ENCODE peak calls at places on chromosome 9, in seven cellular contexts. One of them, this sample, is unnamed.

GRCh38 chr9:93575706-93576295 is 583 bp upstream of the PHF2 start:
- DNase-seq in A549: peak
- DNase-seq in transverse colon: peak
- DNase-seq in CD8-positive, alpha-beta T cell: peak
- DNase-seq in astrocyte of the spinal cord: peak
- DNase-seq in retinal pigment epithelial cell: no peak
- DNase-seq in GM12865: peak
- DNase-seq in this sample: no peak

GRCh38 chr9:126421567-126422428 is 95.2 kb downstream of the MVB12B start:
- DNase-seq in GM12865: no peak
- DNase-seq in retinal pigment epithelial cell: no peak
- DNase-seq in A549: no peak
- DNase-seq in astrocyte of the spinal cord: peak
- DNase-seq in transverse colon: no peak
- DNase-seq in CD8-positive, alpha-beta T cell: no peak
- DNase-seq in this sample: no peak

GRCh38 chr9:101341958-101342357 is 42.8 kb downstream of the BAAT start:
- DNase-seq in A549: no peak
- DNase-seq in transverse colon: no peak
- DNase-seq in CD8-positive, alpha-beta T cell: no peak
- DNase-seq in retinal pigment epithelial cell: no peak
- DNase-seq in GM12865: no peak
- DNase-seq in astrocyte of the spinal cord: no peak
- DNase-seq in this sample: no peak

GRCh38 chr9:89730715-89731114 is 125.9 kb downstream of the GADD45G start:
- DNase-seq in retinal pigment epithelial cell: no peak
- DNase-seq in astrocyte of the spinal cord: no peak
- DNase-seq in GM12865: no peak
- DNase-seq in A549: no peak
- DNase-seq in CD8-positive, alpha-beta T cell: no peak
- DNase-seq in transverse colon: no peak
- DNase-seq in this sample: no peak

GRCh38 chr9:105054488-105054887 is 126.5 kb upstream of the ABCA1 start:
- DNase-seq in CD8-positive, alpha-beta T cell: no peak
- DNase-seq in retinal pigment epithelial cell: no peak
- DNase-seq in A549: peak
- DNase-seq in transverse colon: no peak
- DNase-seq in GM12865: no peak
- DNase-seq in astrocyte of the spinal cord: peak
- DNase-seq in this sample: no peak

GRCh38 chr9:118929317-118929716 is 439.9 kb downstream of the BRINP1 start:
- DNase-seq in GM12865: no peak
- DNase-seq in transverse colon: no peak
- DNase-seq in CD8-positive, alpha-beta T cell: no peak
- DNase-seq in retinal pigment epithelial cell: peak
- DNase-seq in A549: no peak
- DNase-seq in astrocyte of the spinal cord: peak
- DNase-seq in this sample: no peak

GRCh38 chr9:112433715-112434392 is 52.8 kb upstream of the KIAA1958 start:
- DNase-seq in CD8-positive, alpha-beta T cell: no peak
- DNase-seq in transverse colon: no peak
- DNase-seq in GM12865: no peak
- DNase-seq in retinal pigment epithelial cell: no peak
- DNase-seq in A549: no peak
- DNase-seq in astrocyte of the spinal cord: no peak
- DNase-seq in this sample: no peak

GRCh38 chr9:130997925-130998595 is 10.9 kb upstream of the LAMC3 start:
- DNase-seq in transverse colon: peak
- DNase-seq in GM12865: peak
- DNase-seq in CD8-positive, alpha-beta T cell: peak
- DNase-seq in retinal pigment epithelial cell: no peak
- DNase-seq in A549: peak
- DNase-seq in astrocyte of the spinal cord: peak
- DNase-seq in this sample: peak

GRCh38 chr9:133597316-133597957 is 11.8 kb downstream of the FAM163B start:
- DNase-seq in CD8-positive, alpha-beta T cell: no peak
- DNase-seq in transverse colon: no peak
- DNase-seq in GM12865: no peak
- DNase-seq in astrocyte of the spinal cord: no peak
- DNase-seq in retinal pigment epithelial cell: no peak
- DNase-seq in A549: peak
- DNase-seq in this sample: no peak

GRCh38 chr9:9997585-9997984 is 615.2 kb downstream of the PTPRD start:
- DNase-seq in astrocyte of the spinal cord: no peak
- DNase-seq in transverse colon: no peak
- DNase-seq in GM12865: no peak
- DNase-seq in A549: no peak
- DNase-seq in retinal pigment epithelial cell: no peak
- DNase-seq in CD8-positive, alpha-beta T cell: no peak
- DNase-seq in this sample: no peak

GRCh38 chr9:34675048-34675714 is 12.7 kb upstream of the CCL27 start:
- DNase-seq in retinal pigment epithelial cell: peak
- DNase-seq in GM12865: peak
- DNase-seq in CD8-positive, alpha-beta T cell: peak
- DNase-seq in transverse colon: peak
- DNase-seq in A549: peak
- DNase-seq in astrocyte of the spinal cord: peak
- DNase-seq in this sample: peak

GRCh38 chr9:115972362-115972761 is 181.2 kb upstream of the PAPPA start:
- DNase-seq in A549: peak
- DNase-seq in transverse colon: no peak
- DNase-seq in retinal pigment epithelial cell: peak
- DNase-seq in CD8-positive, alpha-beta T cell: no peak
- DNase-seq in astrocyte of the spinal cord: no peak
- DNase-seq in GM12865: no peak
- DNase-seq in this sample: no peak

GRCh38 chr9:129290606-129291005 is 112.5 kb upstream of the IER5L start:
- DNase-seq in A549: no peak
- DNase-seq in astrocyte of the spinal cord: no peak
- DNase-seq in retinal pigment epithelial cell: no peak
- DNase-seq in CD8-positive, alpha-beta T cell: no peak
- DNase-seq in transverse colon: no peak
- DNase-seq in GM12865: no peak
- DNase-seq in this sample: no peak

GRCh38 chr9:122011818-122012498 is 81.2 kb downstream of the TTLL11 start:
- DNase-seq in A549: no peak
- DNase-seq in CD8-positive, alpha-beta T cell: no peak
- DNase-seq in GM12865: no peak
- DNase-seq in transverse colon: no peak
- DNase-seq in astrocyte of the spinal cord: no peak
- DNase-seq in retinal pigment epithelial cell: no peak
- DNase-seq in this sample: no peak

GRCh38 chr9:122005597-122005996 is 87.5 kb downstream of the TTLL11 start:
- DNase-seq in A549: peak
- DNase-seq in CD8-positive, alpha-beta T cell: no peak
- DNase-seq in transverse colon: no peak
- DNase-seq in retinal pigment epithelial cell: no peak
- DNase-seq in GM12865: no peak
- DNase-seq in astrocyte of the spinal cord: peak
- DNase-seq in this sample: no peak

GRCh38 chr9:122004589-122004988 is 88.5 kb downstream of the TTLL11 start:
- DNase-seq in CD8-positive, alpha-beta T cell: no peak
- DNase-seq in GM12865: no peak
- DNase-seq in transverse colon: no peak
- DNase-seq in astrocyte of the spinal cord: no peak
- DNase-seq in retinal pigment epithelial cell: no peak
- DNase-seq in A549: no peak
- DNase-seq in this sample: no peak

GRCh38 chr9:122008559-122008958 is 84.5 kb downstream of the TTLL11 start:
- DNase-seq in A549: no peak
- DNase-seq in retinal pigment epithelial cell: no peak
- DNase-seq in astrocyte of the spinal cord: no peak
- DNase-seq in CD8-positive, alpha-beta T cell: no peak
- DNase-seq in GM12865: no peak
- DNase-seq in transverse colon: no peak
- DNase-seq in this sample: no peak

GRCh38 chr9:122007837-122008236 is 85.3 kb downstream of the TTLL11 start:
- DNase-seq in astrocyte of the spinal cord: no peak
- DNase-seq in CD8-positive, alpha-beta T cell: no peak
- DNase-seq in transverse colon: no peak
- DNase-seq in A549: no peak
- DNase-seq in retinal pigment epithelial cell: no peak
- DNase-seq in GM12865: no peak
- DNase-seq in this sample: no peak
- TF ChIP-seq CTCF in astrocyte of the spinal cord: no peak
- TF ChIP-seq CTCF in CD8-positive, alpha-beta T cell: no peak
- TF ChIP-seq CTCF in transverse colon: no peak
- TF ChIP-seq CTCF in A549: no peak
- TF ChIP-seq CTCF in retinal pigment epithelial cell: no peak
- TF ChIP-seq CTCF in GM12865: no peak
- TF ChIP-seq CTCF in this sample: no peak

GRCh38 chr9:109248133-109248581 is 72.7 kb downstream of the EPB41L4B start:
- DNase-seq in transverse colon: no peak
- DNase-seq in CD8-positive, alpha-beta T cell: no peak
- DNase-seq in retinal pigment epithelial cell: no peak
- DNase-seq in GM12865: no peak
- DNase-seq in astrocyte of the spinal cord: no peak
- DNase-seq in A549: peak
- DNase-seq in this sample: no peak
- TF ChIP-seq CTCF in transverse colon: no peak
- TF ChIP-seq CTCF in CD8-positive, alpha-beta T cell: no peak
- TF ChIP-seq CTCF in retinal pigment epithelial cell: no peak
- TF ChIP-seq CTCF in GM12865: no peak
- TF ChIP-seq CTCF in astrocyte of the spinal cord: peak
- TF ChIP-seq CTCF in A549: no peak
- TF ChIP-seq CTCF in this sample: no peak

GRCh38 chr9:108469654-108470053 is 386.1 kb downstream of the ACTL7B start:
- DNase-seq in astrocyte of the spinal cord: peak
- DNase-seq in A549: no peak
- DNase-seq in CD8-positive, alpha-beta T cell: no peak
- DNase-seq in transverse colon: no peak
- DNase-seq in retinal pigment epithelial cell: no peak
- DNase-seq in GM12865: no peak
- DNase-seq in this sample: no peak
- TF ChIP-seq CTCF in astrocyte of the spinal cord: no peak
- TF ChIP-seq CTCF in A549: no peak
- TF ChIP-seq CTCF in CD8-positive, alpha-beta T cell: no peak
- TF ChIP-seq CTCF in transverse colon: no peak
- TF ChIP-seq CTCF in retinal pigment epithelial cell: no peak
- TF ChIP-seq CTCF in GM12865: no peak
- TF ChIP-seq CTCF in this sample: no peak

DNA sequence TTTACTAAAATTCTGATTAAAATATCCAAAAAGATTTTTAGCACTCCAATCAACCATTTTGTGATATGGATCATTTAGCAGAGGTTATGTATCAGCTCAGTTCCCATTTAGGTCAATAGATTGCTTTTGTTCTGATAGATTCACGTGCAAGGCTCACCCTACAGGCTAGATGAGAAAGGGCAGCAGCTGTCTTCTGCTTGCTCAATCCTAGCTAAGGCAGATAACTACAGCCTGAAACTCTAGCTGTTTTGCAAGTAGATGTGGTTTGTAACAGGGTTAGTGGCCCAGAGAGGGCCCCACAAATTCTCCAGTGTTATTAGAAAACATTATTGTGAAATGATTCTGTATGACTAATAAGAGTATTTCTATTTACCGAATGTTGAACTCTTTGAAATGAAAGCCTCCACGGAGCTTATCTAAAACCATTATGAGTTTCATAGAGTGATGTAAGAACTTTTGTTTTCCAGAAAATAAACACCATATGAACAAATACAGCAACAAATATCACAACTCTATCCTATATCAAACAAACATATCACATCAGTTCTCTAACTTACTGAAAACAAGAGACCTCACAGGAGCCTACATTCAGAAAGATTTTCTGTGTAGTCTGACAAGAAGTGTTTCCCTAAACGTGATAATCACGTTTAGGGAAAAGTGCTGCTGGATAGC is 841.9 kb upstream of the ACO1 start:
- DNase-seq in CD8-positive, alpha-beta T cell: no peak
- DNase-seq in transverse colon: peak
- DNase-seq in retinal pigment epithelial cell: peak
- DNase-seq in A549: peak
- DNase-seq in astrocyte of the spinal cord: peak
- DNase-seq in GM12865: peak
- DNase-seq in this sample: no peak
- TF ChIP-seq CTCF in CD8-positive, alpha-beta T cell: no peak
- TF ChIP-seq CTCF in transverse colon: peak
- TF ChIP-seq CTCF in retinal pigment epithelial cell: peak
- TF ChIP-seq CTCF in A549: no peak
- TF ChIP-seq CTCF in astrocyte of the spinal cord: peak
- TF ChIP-seq CTCF in GM12865: peak
- TF ChIP-seq CTCF in this sample: peak

GRCh38 chr9:86636614-86637013 is 282.4 kb upstream of the TUT7 start:
- DNase-seq in A549: no peak
- DNase-seq in CD8-positive, alpha-beta T cell: no peak
- DNase-seq in transverse colon: no peak
- DNase-seq in GM12865: no peak
- DNase-seq in retinal pigment epithelial cell: no peak
- DNase-seq in astrocyte of the spinal cord: no peak
- DNase-seq in this sample: no peak

GRCh38 chr9:86636051-86636450 is 281.8 kb upstream of the TUT7 start:
- DNase-seq in retinal pigment epithelial cell: no peak
- DNase-seq in astrocyte of the spinal cord: no peak
- DNase-seq in CD8-positive, alpha-beta T cell: no peak
- DNase-seq in GM12865: no peak
- DNase-seq in A549: no peak
- DNase-seq in transverse colon: no peak
- DNase-seq in this sample: no peak

GRCh38 chr9:86638109-86638508 is 283.9 kb upstream of the TUT7 start:
- DNase-seq in retinal pigment epithelial cell: no peak
- DNase-seq in GM12865: no peak
- DNase-seq in transverse colon: no peak
- DNase-seq in CD8-positive, alpha-beta T cell: no peak
- DNase-seq in astrocyte of the spinal cord: no peak
- DNase-seq in A549: no peak
- DNase-seq in this sample: no peak

GRCh38 chr9:86639287-86639686 is 285.1 kb upstream of the TUT7 start:
- DNase-seq in retinal pigment epithelial cell: no peak
- DNase-seq in transverse colon: no peak
- DNase-seq in A549: no peak
- DNase-seq in GM12865: no peak
- DNase-seq in CD8-positive, alpha-beta T cell: no peak
- DNase-seq in astrocyte of the spinal cord: no peak
- DNase-seq in this sample: no peak

GRCh38 chr9:86637515-86637914 is 283.3 kb upstream of the TUT7 start:
- DNase-seq in transverse colon: no peak
- DNase-seq in GM12865: peak
- DNase-seq in A549: peak
- DNase-seq in astrocyte of the spinal cord: peak
- DNase-seq in retinal pigment epithelial cell: no peak
- DNase-seq in CD8-positive, alpha-beta T cell: no peak
- DNase-seq in this sample: no peak
- TF ChIP-seq CTCF in transverse colon: peak
- TF ChIP-seq CTCF in GM12865: peak
- TF ChIP-seq CTCF in A549: peak
- TF ChIP-seq CTCF in astrocyte of the spinal cord: peak
- TF ChIP-seq CTCF in retinal pigment epithelial cell: peak
- TF ChIP-seq CTCF in CD8-positive, alpha-beta T cell: no peak
- TF ChIP-seq CTCF in this sample: peak